ENCODE peak calls at places on chromosomes 1 and 21, in eight cellular contexts. D, F, U, J, B, Z, P and M are unnamed samples.

GRCh38 chr1:19921310-19921709 is 2.1 kb downstream of the PLA2G2E start:
- DNase-seq in D (no peak), F (no peak), U (no peak), J (peak; percentile 87), B (no peak), Z (no peak), P (no peak), M (no peak)

GRCh38 chr1:84753516-84754375 is 63.5 kb upstream of the SSX2IP start:
- DNase-seq in D (peak; percentile 80), F (peak; percentile 80), U (peak; percentile 80), J (peak; percentile 77), B (peak; percentile 46), Z (peak; percentile 44), P (peak; percentile 47), M (peak; percentile 69)

GRCh38 chr1:226838456-226838855 is 32.0 kb upstream of the PSEN2 start:
- DNase-seq in D (no peak), F (no peak), U (no peak), J (no peak), B (no peak), Z (no peak), P (no peak), M (no peak)

GRCh38 chr1:183702087-183702812 is 49.1 kb upstream of the APOBEC4 start:
- DNase-seq in D (no peak), F (no peak), U (no peak), J (no peak), B (no peak), Z (no peak), P (no peak), M (peak; percentile 27)

GRCh38 chr1:169486281-169486904 is 649 bp upstream of the SLC19A2 start:
- DNase-seq in D (no peak), F (peak; percentile 60), U (peak; percentile 86), J (no peak), B (peak; percentile 35), Z (peak; percentile 9), P (no peak), M (no peak)

GRCh38 chr1:37676281-37677243 is 15.8 kb upstream of the CDCA8 start:
- DNase-seq in D (no peak), F (peak; percentile 8), U (no peak), J (no peak), B (no peak), Z (no peak), P (no peak), M (no peak)

GRCh38 chr1:227155688-227156087 is 162.6 kb downstream of the CDC42BPA start:
- DNase-seq in D (no peak), F (no peak), U (no peak), J (no peak), B (no peak), Z (no peak), P (no peak), M (no peak)

GRCh38 chr1:2411801-2412394 is 466 bp downstream of the PEX10 start:
- DNase-seq in D (peak; percentile 27), F (no peak), U (no peak), J (no peak), B (no peak), Z (no peak), P (peak; percentile 27), M (no peak)

GRCh38 chr21:43775795-43776430 is at the start of gene CSTB:
- DNase-seq in D (peak; percentile 93), F (peak; percentile 71), U (peak; percentile 62), J (peak; percentile 83), B (peak; percentile 36), Z (peak; percentile 40), P (peak; percentile 53), M (peak; percentile 59)

GRCh38 chr1:233440952-233441401 is 113.5 kb downstream of the MAP3K21 start:
- DNase-seq in D (peak; percentile 24), F (peak; percentile 68), U (peak; percentile 72), J (peak; percentile 16), B (peak; percentile 80), Z (peak; percentile 75), P (peak; percentile 33), M (peak; percentile 70)

GRCh38 chr1:185969028-185969427 is 234.8 kb downstream of the HMCN1 start:
- DNase-seq in D (no peak), F (peak; percentile 73), U (peak; percentile 51), J (no peak), B (no peak), Z (no peak), P (no peak), M (peak; percentile 61)

GRCh38 chr1:183291216-183291762 is 105.2 kb downstream of the LAMC2 start:
- DNase-seq in D (no peak), F (peak; percentile 33), U (no peak), J (no peak), B (no peak), Z (no peak), P (no peak), M (no peak)